ENCODE peak calls at places on chromosomes 13 and 19, in nine cellular contexts. X, D, P, F, K, O, H, J and V are unnamed samples.

GRCh38 chr13:101736551-101736950 is 284.1 kb downstream of the ITGBL1 start:
- DNase-seq in O (no peak), K (no peak), P (no peak), X (no peak), D (no peak), J (no peak), F (peak), H (no peak), V (no peak)

GRCh38 chr13:67229438-67230242 is 496 bp downstream of the PCDH9 start:
- DNase-seq in J (no peak), P (no peak), F (peak), O (peak), X (no peak), H (no peak), K (no peak), D (no peak), V (no peak)

GRCh38 chr19:57052102-57052501 is 67.7 kb upstream of the USP29 start:
- DNase-seq in O (no peak), F (no peak), X (no peak), K (no peak), J (no peak), P (no peak), H (no peak), D (no peak), V (no peak)

GRCh38 chr13:80664930-80665329 is 324.0 kb upstream of the SPRY2 start:
- DNase-seq in P (no peak), J (peak), D (no peak), X (no peak), O (no peak), F (no peak), H (no peak), K (no peak), V (no peak)

GRCh38 chr13:87680298-87680697 is 9.1 kb downstream of the SLITRK5 start:
- DNase-seq in X (no peak), H (no peak), K (no peak), D (no peak), J (no peak), O (no peak), P (no peak), F (peak), V (no peak)

GRCh38 chr19:57233207-57233606 is 2.4 kb downstream of the AURKC start:
- DNase-seq in H (no peak), J (no peak), K (no peak), F (no peak), X (no peak), D (no peak), P (no peak), O (no peak), V (no peak)

GRCh38 chr13:102724923-102725322 is 30.1 kb upstream of the METTL21C start:
- DNase-seq in F (peak), O (peak), P (no peak), H (no peak), J (peak), X (no peak), D (no peak), K (no peak), V (peak)

GRCh38 chr13:24151864-24152263 is 8.7 kb upstream of the SPATA13 start:
- DNase-seq in D (no peak), H (no peak), O (no peak), P (no peak), X (no peak), F (no peak), J (no peak), K (no peak), V (no peak)

GRCh38 chr13:30696278-30697176 is 38.8 kb upstream of the ALOX5AP start:
- DNase-seq in O (peak), H (peak), J (peak), D (no peak), X (no peak), K (no peak), P (peak), F (no peak), V (no peak)

GRCh38 chr19:41755328-41755913 is at the start of gene CEACAM6:
- DNase-seq in F (no peak), O (no peak), P (no peak), H (no peak), K (no peak), J (no peak), X (no peak), D (no peak), V (no peak)

GRCh38 chr19:34241513-34242337 is 12.6 kb upstream of the GARRE1 start:
- DNase-seq in J (no peak), D (no peak), K (no peak), H (peak), P (no peak), F (peak), O (peak), X (no peak), V (no peak)

GRCh38 chr13:105762096-105762495 is 773.4 kb downstream of the EFNB2 start:
- DNase-seq in X (no peak), H (no peak), O (no peak), K (no peak), P (no peak), D (no peak), F (no peak), J (no peak), V (no peak)

GRCh38 chr13:60431108-60431700 is 34.2 kb downstream of the TDRD3 start:
- DNase-seq in J (peak), F (peak), K (peak), X (no peak), H (no peak), P (no peak), D (peak), O (peak), V (peak)
- TF ChIP-seq CTCF in J (peak), F (peak), K (peak), X (peak), H (peak), P (peak), D (peak), O (peak), V (peak)

GRCh38 chr19:9966024-9966423 is 29.7 kb upstream of the OLFM2 start:
- DNase-seq in K (no peak), F (no peak), D (no peak), J (no peak), O (no peak), X (no peak), P (no peak), H (no peak), V (no peak)
- H3K4me3 ChIP-seq in K (no peak), F (no peak), D (no peak), J (no peak), O (no peak), X (no peak), P (no peak), H (no peak), V (no peak)

GRCh38 chr13:28719227-28719562 is 425 bp upstream of the SLC46A3 start:
- DNase-seq in F (no peak), O (no peak), D (no peak), P (no peak), K (no peak), H (no peak), J (no peak), X (no peak), V (no peak)

GRCh38 chr13:28718186-28718537 is 608 bp downstream of the SLC46A3 start:
- DNase-seq in J (peak), K (no peak), H (no peak), P (no peak), F (peak), X (peak), D (no peak), O (no peak), V (no peak)

GRCh38 chr13:28719656-28720055 is 886 bp upstream of the SLC46A3 start:
- DNase-seq in D (no peak), P (no peak), K (no peak), O (no peak), X (no peak), J (peak), H (no peak), F (peak), V (peak)

GRCh38 chr13:28717170-28717569 is 1.6 kb downstream of the SLC46A3 start:
- DNase-seq in X (no peak), O (no peak), F (no peak), J (no peak), P (no peak), D (no peak), H (no peak), K (no peak), V (no peak)

DNA sequence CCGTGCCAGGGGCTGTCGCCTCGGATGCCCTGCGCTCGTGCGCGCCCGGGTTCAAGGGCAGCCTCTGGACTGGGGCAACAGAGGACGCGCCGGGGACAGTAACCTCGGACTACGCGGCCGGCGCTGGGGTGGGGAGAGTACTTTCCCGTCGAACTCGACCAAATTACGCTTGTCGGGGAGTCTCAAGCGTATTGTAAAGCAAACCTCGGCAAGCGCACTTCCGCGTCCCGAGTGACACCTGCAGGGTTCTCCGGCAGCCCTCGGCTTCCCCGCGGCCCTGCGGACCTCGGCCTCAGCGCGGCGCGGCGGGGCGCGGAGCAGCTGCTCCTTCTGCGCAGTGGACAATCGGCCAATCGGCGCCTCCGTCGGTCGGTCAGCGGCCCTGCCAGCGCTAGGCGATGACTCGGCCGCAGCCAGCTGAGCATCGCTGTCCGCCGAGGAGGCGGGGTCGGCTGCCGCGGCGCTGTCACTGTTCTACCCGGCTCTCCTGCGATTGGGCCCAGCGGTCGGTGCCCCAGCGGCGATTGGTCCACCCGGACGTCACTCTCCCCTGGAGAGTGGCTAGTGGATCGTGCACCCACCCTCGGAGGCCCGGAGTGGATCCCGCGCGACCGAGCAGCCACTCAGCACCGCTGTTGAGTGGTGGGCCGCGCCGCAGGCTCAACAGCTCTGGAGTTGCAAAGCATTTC is at the start of gene SLC46A3:
- DNase-seq in H (peak), P (peak), K (peak), O (peak), D (peak), X (peak), J (peak), F (peak), V (peak)
- TF ChIP-seq CTCF in H (peak), P (no peak), K (no peak), O (no peak), D (no peak), X (peak), J (no peak), F (no peak), V (no peak)

DNA sequence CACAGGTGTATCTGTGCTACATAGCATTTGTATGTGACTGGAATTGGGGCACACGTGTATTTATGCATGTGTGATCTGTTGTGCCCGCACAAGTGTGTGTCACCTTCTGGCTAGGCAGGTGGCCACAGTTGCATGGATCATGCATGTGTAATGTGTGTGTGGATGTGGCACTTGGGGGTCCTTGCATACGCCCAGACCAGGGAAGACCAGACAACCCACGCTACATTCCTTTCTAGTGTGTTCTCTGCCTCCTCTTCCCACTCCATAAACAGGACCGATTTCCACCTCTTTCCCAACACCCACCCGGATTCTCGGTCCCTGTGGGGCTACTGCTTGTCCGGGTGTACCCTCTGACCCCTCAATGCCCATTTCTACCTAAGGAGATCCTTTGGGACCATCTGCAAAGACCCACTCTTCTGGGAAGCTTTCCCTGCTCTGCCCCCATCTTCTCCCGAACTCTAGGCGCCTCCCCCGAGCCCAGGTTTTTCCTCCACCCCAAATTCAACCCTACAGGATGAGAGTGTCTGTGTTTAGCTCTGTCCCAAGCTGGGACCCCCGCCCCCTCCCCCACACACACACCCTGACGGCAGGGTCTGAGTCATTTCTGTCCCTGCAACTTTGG is 12.3 kb downstream of the STAP2 start:
- DNase-seq in O (no peak), P (no peak), D (no peak), J (no peak), K (no peak), H (no peak), X (no peak), F (no peak), V (no peak)
- H3K4me3 ChIP-seq in O (no peak), P (no peak), D (peak), J (no peak), K (no peak), H (no peak), X (no peak), F (no peak), V (no peak)